ENCODE peak calls at places on chromosome 20, in seven cellular contexts. One of them, this sample, is unnamed.

GRCh38 chr20:49916146-49917002 is 1.0 kb upstream of the SPATA2 start:
- DNase-seq in astrocyte of the spinal cord: no peak
- DNase-seq in epithelial cell of esophagus: peak; percentile 86
- DNase-seq in fibroblast of lung: no peak
- DNase-seq in CD8-positive, alpha-beta memory T cell: no peak
- DNase-seq in thoracic aorta: no peak
- DNase-seq in IMR-90: peak; percentile 55
- DNase-seq in this sample: no peak

GRCh38 chr20:23225407-23226060 is 125.1 kb upstream of the NXT1 start:
- DNase-seq in astrocyte of the spinal cord: peak; percentile 22
- DNase-seq in epithelial cell of esophagus: peak; percentile 97
- DNase-seq in fibroblast of lung: peak; percentile 96
- DNase-seq in CD8-positive, alpha-beta memory T cell: no peak
- DNase-seq in thoracic aorta: peak; percentile 47
- DNase-seq in IMR-90: peak; percentile 82
- DNase-seq in this sample: peak; percentile 88

GRCh38 chr20:2899243-2899642 is 26.0 kb downstream of the PTPRA start:
- DNase-seq in astrocyte of the spinal cord: no peak
- DNase-seq in epithelial cell of esophagus: no peak
- DNase-seq in fibroblast of lung: no peak
- DNase-seq in CD8-positive, alpha-beta memory T cell: no peak
- DNase-seq in thoracic aorta: no peak
- DNase-seq in IMR-90: no peak
- DNase-seq in this sample: no peak

GRCh38 chr20:63198606-63199005 is 17.3 kb downstream of the YTHDF1 start:
- DNase-seq in astrocyte of the spinal cord: no peak
- DNase-seq in epithelial cell of esophagus: no peak
- DNase-seq in fibroblast of lung: no peak
- DNase-seq in CD8-positive, alpha-beta memory T cell: no peak
- DNase-seq in thoracic aorta: no peak
- DNase-seq in IMR-90: no peak
- DNase-seq in this sample: no peak

GRCh38 chr20:3452690-3453089 is 18.1 kb upstream of the ATRN start:
- DNase-seq in astrocyte of the spinal cord: no peak
- DNase-seq in epithelial cell of esophagus: peak; percentile 34
- DNase-seq in fibroblast of lung: no peak
- DNase-seq in CD8-positive, alpha-beta memory T cell: no peak
- DNase-seq in thoracic aorta: no peak
- DNase-seq in IMR-90: no peak
- DNase-seq in this sample: no peak

GRCh38 chr20:46324960-46325703 is 16.8 kb upstream of the CDH22 start:
- DNase-seq in astrocyte of the spinal cord: peak; percentile 10
- DNase-seq in epithelial cell of esophagus: peak; percentile 40
- DNase-seq in fibroblast of lung: peak; percentile 23
- DNase-seq in CD8-positive, alpha-beta memory T cell: no peak
- DNase-seq in thoracic aorta: no peak
- DNase-seq in IMR-90: peak; percentile 7
- DNase-seq in this sample: no peak

GRCh38 chr20:25076201-25076600 is 5.7 kb downstream of the VSX1 start:
- DNase-seq in astrocyte of the spinal cord: no peak
- DNase-seq in epithelial cell of esophagus: no peak
- DNase-seq in fibroblast of lung: no peak
- DNase-seq in CD8-positive, alpha-beta memory T cell: no peak
- DNase-seq in thoracic aorta: no peak
- DNase-seq in IMR-90: no peak
- DNase-seq in this sample: no peak

GRCh38 chr20:45968081-45968671 is 3.8 kb downstream of the ZNF335 start:
- DNase-seq in astrocyte of the spinal cord: no peak
- DNase-seq in epithelial cell of esophagus: no peak
- DNase-seq in fibroblast of lung: no peak
- DNase-seq in CD8-positive, alpha-beta memory T cell: no peak
- DNase-seq in thoracic aorta: no peak
- DNase-seq in IMR-90: no peak
- DNase-seq in this sample: no peak

GRCh38 chr20:23782366-23782983 is 31.7 kb upstream of the CST1 start:
- DNase-seq in astrocyte of the spinal cord: no peak
- DNase-seq in epithelial cell of esophagus: peak; percentile 31
- DNase-seq in fibroblast of lung: peak; percentile 5
- DNase-seq in CD8-positive, alpha-beta memory T cell: no peak
- DNase-seq in thoracic aorta: no peak
- DNase-seq in IMR-90: peak; percentile 2
- DNase-seq in this sample: no peak

GRCh38 chr20:1280421-1281102 is 14.5 kb downstream of the SNPH start:
- DNase-seq in astrocyte of the spinal cord: no peak
- DNase-seq in epithelial cell of esophagus: no peak
- DNase-seq in fibroblast of lung: no peak
- DNase-seq in CD8-positive, alpha-beta memory T cell: no peak
- DNase-seq in thoracic aorta: no peak
- DNase-seq in IMR-90: peak; percentile 11
- DNase-seq in this sample: no peak

GRCh38 chr20:53642196-53643030 is 48.8 kb upstream of the ZNF217 start:
- DNase-seq in astrocyte of the spinal cord: peak; percentile 76
- DNase-seq in epithelial cell of esophagus: peak; percentile 87
- DNase-seq in fibroblast of lung: no peak
- DNase-seq in CD8-positive, alpha-beta memory T cell: no peak
- DNase-seq in thoracic aorta: no peak
- DNase-seq in IMR-90: peak; percentile 50
- DNase-seq in this sample: peak; percentile 36

GRCh38 chr20:63130654-63131577 is 85.0 kb downstream of the YTHDF1 start:
- DNase-seq in astrocyte of the spinal cord: no peak
- DNase-seq in epithelial cell of esophagus: no peak
- DNase-seq in fibroblast of lung: no peak
- DNase-seq in CD8-positive, alpha-beta memory T cell: no peak
- DNase-seq in thoracic aorta: no peak
- DNase-seq in IMR-90: no peak
- DNase-seq in this sample: no peak

GRCh38 chr20:49426395-49426794 is 56.1 kb downstream of the KCNB1 start:
- DNase-seq in astrocyte of the spinal cord: no peak
- DNase-seq in epithelial cell of esophagus: no peak
- DNase-seq in fibroblast of lung: no peak
- DNase-seq in CD8-positive, alpha-beta memory T cell: no peak
- DNase-seq in thoracic aorta: no peak
- DNase-seq in IMR-90: no peak
- DNase-seq in this sample: no peak

GRCh38 chr20:3330046-3330741 is 77.3 kb downstream of the DNAAF9 start:
- DNase-seq in astrocyte of the spinal cord: no peak
- DNase-seq in epithelial cell of esophagus: no peak
- DNase-seq in fibroblast of lung: peak; percentile 61
- DNase-seq in CD8-positive, alpha-beta memory T cell: no peak
- DNase-seq in thoracic aorta: no peak
- DNase-seq in IMR-90: peak; percentile 59
- DNase-seq in this sample: no peak

GRCh38 chr20:63223121-63223825 is 7.3 kb upstream of the YTHDF1 start:
- DNase-seq in astrocyte of the spinal cord: peak; percentile 35
- DNase-seq in epithelial cell of esophagus: peak; percentile 51
- DNase-seq in fibroblast of lung: peak; percentile 46
- DNase-seq in CD8-positive, alpha-beta memory T cell: peak; percentile 41
- DNase-seq in thoracic aorta: no peak
- DNase-seq in IMR-90: peak; percentile 30
- DNase-seq in this sample: no peak

GRCh38 chr20:7123457-7123856 is 356.0 kb downstream of the BMP2 start:
- DNase-seq in astrocyte of the spinal cord: no peak
- DNase-seq in epithelial cell of esophagus: no peak
- DNase-seq in fibroblast of lung: no peak
- DNase-seq in CD8-positive, alpha-beta memory T cell: no peak
- DNase-seq in thoracic aorta: no peak
- DNase-seq in IMR-90: no peak
- DNase-seq in this sample: no peak

GRCh38 chr20:32539817-32540675 is 45.1 kb downstream of the NOL4L start:
- DNase-seq in astrocyte of the spinal cord: no peak
- DNase-seq in epithelial cell of esophagus: peak; percentile 38
- DNase-seq in fibroblast of lung: no peak
- DNase-seq in CD8-positive, alpha-beta memory T cell: peak; percentile 76
- DNase-seq in thoracic aorta: no peak
- DNase-seq in IMR-90: no peak
- DNase-seq in this sample: no peak

GRCh38 chr20:40913224-40913821 is 115.3 kb upstream of the TOP1 start:
- DNase-seq in astrocyte of the spinal cord: no peak
- DNase-seq in epithelial cell of esophagus: no peak
- DNase-seq in fibroblast of lung: no peak
- DNase-seq in CD8-positive, alpha-beta memory T cell: no peak
- DNase-seq in thoracic aorta: no peak
- DNase-seq in IMR-90: no peak
- DNase-seq in this sample: no peak

GRCh38 chr20:32159766-32160221 is 47.7 kb downstream of the PLAGL2 start:
- DNase-seq in astrocyte of the spinal cord: no peak
- DNase-seq in epithelial cell of esophagus: no peak
- DNase-seq in fibroblast of lung: no peak
- DNase-seq in CD8-positive, alpha-beta memory T cell: no peak
- DNase-seq in thoracic aorta: no peak
- DNase-seq in IMR-90: no peak
- DNase-seq in this sample: no peak

GRCh38 chr20:57685134-57685851 is 24.5 kb downstream of the PMEPA1 start:
- DNase-seq in astrocyte of the spinal cord: peak; percentile 41
- DNase-seq in epithelial cell of esophagus: no peak
- DNase-seq in fibroblast of lung: no peak
- DNase-seq in CD8-positive, alpha-beta memory T cell: no peak
- DNase-seq in thoracic aorta: no peak
- DNase-seq in IMR-90: no peak
- DNase-seq in this sample: no peak

GRCh38 chr20:34708621-34709043 is 4.5 kb downstream of the TP53INP2 start:
- DNase-seq in astrocyte of the spinal cord: peak; percentile 36
- DNase-seq in epithelial cell of esophagus: peak; percentile 47
- DNase-seq in fibroblast of lung: peak; percentile 46
- DNase-seq in CD8-positive, alpha-beta memory T cell: peak; percentile 66
- DNase-seq in thoracic aorta: no peak
- DNase-seq in IMR-90: peak; percentile 16
- DNase-seq in this sample: no peak

GRCh38 chr20:50635676-50636600 is 55.4 kb downstream of the RIPOR3 start:
- DNase-seq in astrocyte of the spinal cord: peak; percentile 24
- DNase-seq in epithelial cell of esophagus: peak; percentile 49
- DNase-seq in fibroblast of lung: peak; percentile 61
- DNase-seq in CD8-positive, alpha-beta memory T cell: peak; percentile 28
- DNase-seq in thoracic aorta: no peak
- DNase-seq in IMR-90: peak; percentile 49
- DNase-seq in this sample: no peak

GRCh38 chr20:1371830-1372539 is 20.9 kb downstream of the FKBP1A start:
- DNase-seq in astrocyte of the spinal cord: no peak
- DNase-seq in epithelial cell of esophagus: no peak
- DNase-seq in fibroblast of lung: no peak
- DNase-seq in CD8-positive, alpha-beta memory T cell: no peak
- DNase-seq in thoracic aorta: no peak
- DNase-seq in IMR-90: no peak
- DNase-seq in this sample: no peak

DNA sequence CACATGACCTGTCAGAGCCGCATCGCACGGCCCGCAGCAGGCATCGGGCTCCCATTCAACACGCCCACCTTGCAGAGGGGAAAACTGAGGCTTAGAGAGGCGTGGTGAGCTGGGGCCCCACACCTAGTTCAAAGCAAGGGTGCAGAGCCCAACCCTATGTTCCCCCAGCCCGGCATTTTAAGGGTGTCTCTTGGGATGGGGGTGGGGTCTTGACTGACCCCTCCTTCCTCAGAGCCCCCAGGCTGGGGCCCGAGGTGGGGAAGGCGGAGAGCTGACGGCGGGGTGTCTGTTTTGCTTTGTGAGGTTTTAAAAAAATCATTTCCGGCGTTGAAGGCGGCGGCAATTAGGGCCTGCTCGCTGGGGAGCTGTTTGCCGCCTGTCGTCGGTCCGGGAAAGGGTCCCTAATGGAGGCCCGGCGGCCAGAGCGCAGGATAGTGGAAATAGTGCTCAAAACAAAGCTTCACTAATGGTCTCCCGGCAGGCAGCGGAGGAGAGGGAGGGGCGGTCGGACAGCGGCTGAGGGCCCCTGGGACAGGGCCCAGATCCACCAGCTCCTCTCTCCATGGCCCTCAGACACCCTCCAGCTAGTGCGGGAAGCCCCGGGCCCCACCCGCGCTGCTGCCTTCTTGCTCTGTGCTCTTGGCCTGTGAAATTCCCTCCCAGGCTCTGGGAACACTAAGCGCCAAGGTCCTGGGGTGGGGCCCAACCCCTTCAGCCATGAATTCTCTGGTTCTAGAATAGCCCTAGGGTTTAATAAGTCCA is 11.9 kb downstream of the VSTM2L start:
- DNase-seq in astrocyte of the spinal cord: no peak
- DNase-seq in epithelial cell of esophagus: no peak
- DNase-seq in fibroblast of lung: no peak
- DNase-seq in CD8-positive, alpha-beta memory T cell: peak; percentile 26
- DNase-seq in thoracic aorta: no peak
- DNase-seq in IMR-90: no peak
- DNase-seq in this sample: no peak
- H3K4me3 ChIP-seq in astrocyte of the spinal cord: peak overlapping the region; percentile 6
- H3K4me3 ChIP-seq in epithelial cell of esophagus: no peak overlapping the region
- H3K4me3 ChIP-seq in fibroblast of lung: no peak overlapping the region
- H3K4me3 ChIP-seq in CD8-positive, alpha-beta memory T cell: peak overlapping the region; percentile 28
- H3K4me3 ChIP-seq in thoracic aorta: peak overlapping the region; percentile 62
- H3K4me3 ChIP-seq in IMR-90: no peak overlapping the region
- H3K4me3 ChIP-seq in this sample: peak overlapping the region; percentile 7

DNA sequence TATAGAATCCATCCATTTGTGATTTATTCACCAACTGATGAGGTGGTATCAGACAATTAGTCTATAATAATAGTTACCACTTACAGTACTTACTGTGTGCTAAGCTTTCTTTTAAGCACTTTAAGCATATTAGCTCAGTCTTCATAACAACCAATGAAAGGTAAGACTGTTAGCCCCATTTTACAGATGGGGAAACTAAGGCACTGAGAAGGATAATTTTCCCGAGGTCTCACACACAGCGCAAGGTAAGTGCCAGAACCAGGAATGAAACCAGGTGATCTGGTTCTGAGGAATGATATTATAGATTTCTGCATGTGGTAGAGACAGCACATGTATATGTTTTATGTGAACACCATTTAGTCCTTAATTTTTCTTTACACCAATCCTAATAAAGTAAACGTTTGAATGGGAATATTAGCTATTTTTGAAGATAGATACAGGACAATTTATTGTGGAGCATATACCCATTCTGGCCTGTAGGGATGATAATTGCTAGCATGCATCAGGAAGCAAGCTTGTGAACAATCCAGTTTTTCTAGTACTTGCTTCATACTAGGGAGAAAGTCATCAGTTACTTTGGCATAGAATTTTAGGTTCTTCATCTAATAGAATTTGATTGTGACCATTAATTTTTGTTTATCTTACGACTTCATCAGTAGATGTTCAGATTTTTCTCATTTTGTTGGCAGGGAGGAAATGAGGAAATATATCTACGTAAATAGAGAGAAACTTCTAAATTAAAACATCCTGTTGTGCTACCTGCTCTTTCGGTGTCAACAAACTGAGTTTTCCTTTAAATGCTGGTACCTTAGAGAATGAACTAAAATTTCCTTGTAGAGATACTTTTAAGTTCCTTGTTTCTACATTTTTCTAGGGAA is 3.0 kb downstream of the YWHAB start:
- DNase-seq in astrocyte of the spinal cord: no peak
- DNase-seq in epithelial cell of esophagus: peak; percentile 84
- DNase-seq in fibroblast of lung: no peak
- DNase-seq in CD8-positive, alpha-beta memory T cell: no peak
- DNase-seq in thoracic aorta: no peak
- DNase-seq in IMR-90: no peak
- DNase-seq in this sample: no peak
- H3K4me3 ChIP-seq in astrocyte of the spinal cord: no peak overlapping the region
- H3K4me3 ChIP-seq in epithelial cell of esophagus: no peak overlapping the region
- H3K4me3 ChIP-seq in fibroblast of lung: no peak overlapping the region
- H3K4me3 ChIP-seq in CD8-positive, alpha-beta memory T cell: peak overlapping the region; percentile 89
- H3K4me3 ChIP-seq in thoracic aorta: peak overlapping the region; percentile 95
- H3K4me3 ChIP-seq in IMR-90: no peak overlapping the region
- H3K4me3 ChIP-seq in this sample: no peak overlapping the region

GRCh38 chr20:21702553-21703467 is 2.7 kb upstream of the PAX1 start:
- DNase-seq in astrocyte of the spinal cord: peak; percentile 2
- DNase-seq in epithelial cell of esophagus: no peak
- DNase-seq in fibroblast of lung: peak; percentile 8
- DNase-seq in CD8-positive, alpha-beta memory T cell: no peak
- DNase-seq in thoracic aorta: no peak
- DNase-seq in IMR-90: peak; percentile 3
- DNase-seq in this sample: no peak
- H3K4me3 ChIP-seq in astrocyte of the spinal cord: no peak overlapping the region
- H3K4me3 ChIP-seq in epithelial cell of esophagus: no peak overlapping the region
- H3K4me3 ChIP-seq in fibroblast of lung: no peak overlapping the region
- H3K4me3 ChIP-seq in CD8-positive, alpha-beta memory T cell: no peak overlapping the region
- H3K4me3 ChIP-seq in thoracic aorta: peak overlapping the region; percentile 44
- H3K4me3 ChIP-seq in IMR-90: no peak overlapping the region
- H3K4me3 ChIP-seq in this sample: no peak overlapping the region

GRCh38 chr20:11376406-11376805 is 541.3 kb upstream of the BTBD3 start:
- DNase-seq in astrocyte of the spinal cord: peak; percentile 31
- DNase-seq in epithelial cell of esophagus: no peak
- DNase-seq in fibroblast of lung: peak; percentile 21
- DNase-seq in CD8-positive, alpha-beta memory T cell: no peak
- DNase-seq in thoracic aorta: no peak
- DNase-seq in IMR-90: peak; percentile 41
- DNase-seq in this sample: no peak
- H3K4me3 ChIP-seq in astrocyte of the spinal cord: no peak overlapping the region
- H3K4me3 ChIP-seq in epithelial cell of esophagus: no peak overlapping the region
- H3K4me3 ChIP-seq in fibroblast of lung: no peak overlapping the region
- H3K4me3 ChIP-seq in CD8-positive, alpha-beta memory T cell: no peak overlapping the region
- H3K4me3 ChIP-seq in thoracic aorta: no peak overlapping the region
- H3K4me3 ChIP-seq in IMR-90: no peak overlapping the region
- H3K4me3 ChIP-seq in this sample: no peak overlapping the region

This sample was measured in skeletal muscle cell.